ENCODE peak calls at places on chromosomes 3 and 15, in nine cellular contexts. One of them, this sample, is unnamed.

GRCh38 chr3:105511031-105511430 is 144.3 kb downstream of the ALCAM start:
- DNase-seq in OCI-LY7: no peak
- DNase-seq in neural progenitor cell: no peak
- DNase-seq in BE2C: no peak
- DNase-seq in endodermal cell: no peak
- DNase-seq in ovary: no peak
- DNase-seq in tibial nerve: no peak
- DNase-seq in A549: no peak
- DNase-seq in SJSA1: no peak
- DNase-seq in this sample: no peak

GRCh38 chr15:73364070-73364469 is 4.7 kb downstream of the HCN4 start:
- DNase-seq in ovary: no peak
- DNase-seq in endodermal cell: no peak
- DNase-seq in tibial nerve: no peak
- DNase-seq in A549: no peak
- DNase-seq in neural progenitor cell: no peak
- DNase-seq in SJSA1: no peak
- DNase-seq in OCI-LY7: no peak
- DNase-seq in BE2C: no peak
- DNase-seq in this sample: no peak

GRCh38 chr3:31142139-31142538 is 247.7 kb upstream of the GADL1 start:
- DNase-seq in SJSA1: no peak
- DNase-seq in neural progenitor cell: no peak
- DNase-seq in BE2C: no peak
- DNase-seq in tibial nerve: no peak
- DNase-seq in endodermal cell: no peak
- DNase-seq in A549: no peak
- DNase-seq in OCI-LY7: no peak
- DNase-seq in ovary: no peak
- DNase-seq in this sample: no peak

GRCh38 chr3:156174229-156174847 is 54.0 kb downstream of the KCNAB1 start:
- DNase-seq in BE2C: peak; percentile 36
- DNase-seq in tibial nerve: no peak
- DNase-seq in OCI-LY7: no peak
- DNase-seq in ovary: no peak
- DNase-seq in A549: no peak
- DNase-seq in endodermal cell: peak; percentile 53
- DNase-seq in neural progenitor cell: peak; percentile 56
- DNase-seq in SJSA1: peak; percentile 19
- DNase-seq in this sample: no peak

GRCh38 chr3:9951962-9952805 is at the start of gene PRRT3:
- DNase-seq in endodermal cell: peak; percentile 88
- DNase-seq in neural progenitor cell: peak; percentile 84
- DNase-seq in BE2C: peak; percentile 28
- DNase-seq in OCI-LY7: peak; percentile 75
- DNase-seq in A549: no peak
- DNase-seq in tibial nerve: no peak
- DNase-seq in ovary: peak; percentile 60
- DNase-seq in SJSA1: no peak
- DNase-seq in this sample: no peak

GRCh38 chr15:63337046-63337445 is 44.6 kb downstream of the CA12 start:
- DNase-seq in SJSA1: no peak
- DNase-seq in ovary: no peak
- DNase-seq in tibial nerve: no peak
- DNase-seq in OCI-LY7: no peak
- DNase-seq in endodermal cell: no peak
- DNase-seq in neural progenitor cell: no peak
- DNase-seq in BE2C: no peak
- DNase-seq in A549: no peak
- DNase-seq in this sample: no peak

GRCh38 chr15:63500265-63501250 is 3.8 kb upstream of the USP3 start:
- DNase-seq in BE2C: no peak
- DNase-seq in neural progenitor cell: no peak
- DNase-seq in ovary: no peak
- DNase-seq in SJSA1: no peak
- DNase-seq in endodermal cell: no peak
- DNase-seq in OCI-LY7: peak; percentile 53
- DNase-seq in A549: peak; percentile 79
- DNase-seq in tibial nerve: no peak
- DNase-seq in this sample: no peak

GRCh38 chr15:95492388-95493070 is 838.0 kb upstream of the NR2F2 start:
- DNase-seq in endodermal cell: no peak
- DNase-seq in ovary: no peak
- DNase-seq in BE2C: no peak
- DNase-seq in neural progenitor cell: no peak
- DNase-seq in SJSA1: no peak
- DNase-seq in OCI-LY7: no peak
- DNase-seq in A549: no peak
- DNase-seq in tibial nerve: no peak
- DNase-seq in this sample: no peak

GRCh38 chr3:196569003-196569516 is 600 bp downstream of the FBXO45 start:
- DNase-seq in BE2C: peak; percentile 37
- DNase-seq in OCI-LY7: peak; percentile 71
- DNase-seq in tibial nerve: no peak
- DNase-seq in ovary: no peak
- DNase-seq in SJSA1: peak; percentile 22
- DNase-seq in endodermal cell: peak; percentile 83
- DNase-seq in neural progenitor cell: no peak
- DNase-seq in A549: peak; percentile 31
- DNase-seq in this sample: no peak

GRCh38 chr3:137990427-137990826 is 19.5 kb upstream of the CLDN18 start:
- DNase-seq in tibial nerve: no peak
- DNase-seq in endodermal cell: no peak
- DNase-seq in ovary: no peak
- DNase-seq in OCI-LY7: no peak
- DNase-seq in BE2C: no peak
- DNase-seq in neural progenitor cell: no peak
- DNase-seq in SJSA1: no peak
- DNase-seq in A549: no peak
- DNase-seq in this sample: no peak

GRCh38 chr15:52540374-52541012 is 11.8 kb upstream of the MYO5A start:
- DNase-seq in OCI-LY7: no peak
- DNase-seq in neural progenitor cell: no peak
- DNase-seq in tibial nerve: no peak
- DNase-seq in BE2C: no peak
- DNase-seq in A549: no peak
- DNase-seq in SJSA1: no peak
- DNase-seq in endodermal cell: no peak
- DNase-seq in ovary: no peak
- DNase-seq in this sample: no peak

DNA sequence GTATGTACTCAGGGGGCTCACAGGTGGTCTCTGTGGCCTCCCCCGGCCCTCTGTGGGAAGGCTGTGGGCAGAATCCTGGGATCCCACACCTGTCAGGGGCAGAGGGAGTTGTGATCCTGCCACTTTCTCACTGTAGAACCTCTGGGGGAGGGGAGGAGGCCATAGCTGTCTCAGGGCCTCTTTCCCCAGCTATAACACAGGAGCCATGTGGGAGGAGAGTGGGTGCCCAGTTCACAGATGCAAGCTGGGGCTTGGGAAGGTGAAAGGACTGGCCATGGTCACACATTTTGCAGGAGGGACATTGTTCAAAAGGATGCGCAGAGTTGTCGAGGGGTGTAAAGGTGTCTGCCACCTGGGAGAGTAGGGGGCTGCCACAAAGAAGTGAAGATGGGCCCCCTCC is 11.7 kb downstream of the MAPKAPK3 start:
- DNase-seq in OCI-LY7: no peak
- DNase-seq in tibial nerve: no peak
- DNase-seq in endodermal cell: no peak
- DNase-seq in BE2C: no peak
- DNase-seq in neural progenitor cell: no peak
- DNase-seq in SJSA1: no peak
- DNase-seq in A549: no peak
- DNase-seq in ovary: no peak
- DNase-seq in this sample: no peak
- H3K4me1 ChIP-seq in OCI-LY7: peaks cover 8% of the 10 kb centered on the region
- H3K4me1 ChIP-seq in tibial nerve: peaks cover 53% of the 10 kb centered on the region
- H3K4me1 ChIP-seq in endodermal cell: peaks cover 11% of the 10 kb centered on the region
- H3K4me1 ChIP-seq in BE2C: peaks cover 22% of the 10 kb centered on the region
- H3K4me1 ChIP-seq in neural progenitor cell: peaks cover 39% of the 10 kb centered on the region
- H3K4me1 ChIP-seq in SJSA1: peaks cover 23% of the 10 kb centered on the region
- H3K4me1 ChIP-seq in A549: peaks cover 19% of the 10 kb centered on the region
- H3K4me1 ChIP-seq in ovary: peaks cover 4% of the 10 kb centered on the region
- H3K4me1 ChIP-seq in this sample: peaks cover 12% of the 10 kb centered on the region

GRCh38 chr15:82113116-82113715 is 67.4 kb upstream of the MEX3B start:
- DNase-seq in endodermal cell: no peak
- DNase-seq in BE2C: no peak
- DNase-seq in OCI-LY7: no peak
- DNase-seq in ovary: no peak
- DNase-seq in A549: no peak
- DNase-seq in SJSA1: no peak
- DNase-seq in tibial nerve: no peak
- DNase-seq in neural progenitor cell: no peak
- DNase-seq in this sample: no peak
- H3K4me1 ChIP-seq in endodermal cell: no peaks in the 10 kb centered on the region
- H3K4me1 ChIP-seq in BE2C: no peaks in the 10 kb centered on the region
- H3K4me1 ChIP-seq in OCI-LY7: no peaks in the 10 kb centered on the region
- H3K4me1 ChIP-seq in ovary: no peaks in the 10 kb centered on the region
- H3K4me1 ChIP-seq in A549: no peaks in the 10 kb centered on the region
- H3K4me1 ChIP-seq in SJSA1: peaks cover 4% of the 10 kb centered on the region
- H3K4me1 ChIP-seq in tibial nerve: no peaks in the 10 kb centered on the region
- H3K4me1 ChIP-seq in neural progenitor cell: no peaks in the 10 kb centered on the region
- H3K4me1 ChIP-seq in this sample: no peaks in the 10 kb centered on the region

DNA sequence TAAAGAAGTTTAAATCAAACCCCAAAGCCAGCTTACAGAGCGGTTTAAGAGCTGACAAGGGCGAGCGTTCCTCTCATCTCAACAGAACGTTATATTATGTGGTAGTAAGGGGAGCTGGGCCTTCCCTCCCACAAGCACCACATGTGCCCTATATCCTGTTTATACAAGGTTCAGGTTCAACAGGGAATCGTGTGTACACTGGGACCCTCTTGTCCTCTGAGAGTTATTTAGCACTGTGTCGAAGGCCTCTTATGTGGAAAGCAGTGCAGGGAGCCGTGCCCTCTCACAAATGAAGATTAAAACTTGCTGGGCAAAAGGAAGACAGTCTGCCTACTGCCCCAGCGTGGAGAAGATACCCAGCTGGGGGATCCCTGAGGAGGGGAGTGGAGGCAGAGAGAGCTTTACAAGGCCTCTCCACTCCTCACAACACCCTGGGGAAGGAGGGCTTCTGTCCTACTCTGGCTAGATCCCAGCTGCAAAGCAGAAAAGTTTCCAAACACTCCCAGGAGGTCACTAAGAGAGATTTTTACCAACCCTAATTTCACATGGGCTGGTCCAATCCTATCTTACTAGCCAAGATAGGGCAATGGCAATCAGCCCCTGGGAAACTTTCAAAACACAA is 2.9 kb downstream of the TLE3 start:
- DNase-seq in A549: no peak
- DNase-seq in OCI-LY7: no peak
- DNase-seq in neural progenitor cell: no peak
- DNase-seq in BE2C: no peak
- DNase-seq in SJSA1: peak; percentile 13
- DNase-seq in endodermal cell: no peak
- DNase-seq in ovary: no peak
- DNase-seq in tibial nerve: no peak
- DNase-seq in this sample: no peak
- H3K4me1 ChIP-seq in A549: peaks cover 21% of the 10 kb centered on the region
- H3K4me1 ChIP-seq in OCI-LY7: peaks cover 40% of the 10 kb centered on the region
- H3K4me1 ChIP-seq in neural progenitor cell: peaks cover 49% of the 10 kb centered on the region
- H3K4me1 ChIP-seq in BE2C: peaks cover 34% of the 10 kb centered on the region
- H3K4me1 ChIP-seq in SJSA1: peaks cover 28% of the 10 kb centered on the region
- H3K4me1 ChIP-seq in endodermal cell: peaks cover 37% of the 10 kb centered on the region
- H3K4me1 ChIP-seq in ovary: peaks cover 25% of the 10 kb centered on the region
- H3K4me1 ChIP-seq in tibial nerve: peaks cover 71% of the 10 kb centered on the region
- H3K4me1 ChIP-seq in this sample: peaks cover 17% of the 10 kb centered on the region

GRCh38 chr3:129597087-129597791 is 9.2 kb downstream of the PLXND1 start:
- DNase-seq in OCI-LY7: no peak
- DNase-seq in SJSA1: no peak
- DNase-seq in neural progenitor cell: no peak
- DNase-seq in endodermal cell: no peak
- DNase-seq in A549: no peak
- DNase-seq in BE2C: no peak
- DNase-seq in ovary: peak; percentile 64
- DNase-seq in tibial nerve: no peak
- DNase-seq in this sample: no peak
- H3K4me1 ChIP-seq in OCI-LY7: peaks cover 23% of the 10 kb centered on the region
- H3K4me1 ChIP-seq in SJSA1: peaks cover 56% of the 10 kb centered on the region
- H3K4me1 ChIP-seq in neural progenitor cell: peaks cover 54% of the 10 kb centered on the region
- H3K4me1 ChIP-seq in endodermal cell: peaks cover 32% of the 10 kb centered on the region
- H3K4me1 ChIP-seq in A549: peaks cover 68% of the 10 kb centered on the region
- H3K4me1 ChIP-seq in BE2C: peaks cover 41% of the 10 kb centered on the region
- H3K4me1 ChIP-seq in ovary: peaks cover 48% of the 10 kb centered on the region
- H3K4me1 ChIP-seq in tibial nerve: peaks cover 100% of the 10 kb centered on the region
- H3K4me1 ChIP-seq in this sample: peaks cover 4% of the 10 kb centered on the region

GRCh38 chr3:152277198-152277597 is 8.5 kb downstream of the MBNL1 start:
- DNase-seq in neural progenitor cell: no peak
- DNase-seq in ovary: no peak
- DNase-seq in endodermal cell: no peak
- DNase-seq in BE2C: no peak
- DNase-seq in A549: no peak
- DNase-seq in tibial nerve: no peak
- DNase-seq in SJSA1: no peak
- DNase-seq in OCI-LY7: no peak
- DNase-seq in this sample: no peak
- H3K4me1 ChIP-seq in neural progenitor cell: peaks cover 11% of the 10 kb centered on the region
- H3K4me1 ChIP-seq in ovary: peaks cover 15% of the 10 kb centered on the region
- H3K4me1 ChIP-seq in endodermal cell: peaks cover 6% of the 10 kb centered on the region
- H3K4me1 ChIP-seq in BE2C: peaks cover 19% of the 10 kb centered on the region
- H3K4me1 ChIP-seq in A549: peaks cover 82% of the 10 kb centered on the region
- H3K4me1 ChIP-seq in tibial nerve: peaks cover 96% of the 10 kb centered on the region
- H3K4me1 ChIP-seq in SJSA1: peaks cover 56% of the 10 kb centered on the region
- H3K4me1 ChIP-seq in OCI-LY7: peaks cover 94% of the 10 kb centered on the region
- H3K4me1 ChIP-seq in this sample: peaks cover 7% of the 10 kb centered on the region

GRCh38 chr15:82127581-82127980 is 81.8 kb upstream of the MEX3B start:
- DNase-seq in OCI-LY7: no peak
- DNase-seq in tibial nerve: no peak
- DNase-seq in neural progenitor cell: no peak
- DNase-seq in A549: no peak
- DNase-seq in ovary: no peak
- DNase-seq in endodermal cell: no peak
- DNase-seq in SJSA1: no peak
- DNase-seq in BE2C: no peak
- DNase-seq in this sample: no peak
- H3K4me1 ChIP-seq in OCI-LY7: no peaks in the 10 kb centered on the region
- H3K4me1 ChIP-seq in tibial nerve: no peaks in the 10 kb centered on the region
- H3K4me1 ChIP-seq in neural progenitor cell: no peaks in the 10 kb centered on the region
- H3K4me1 ChIP-seq in A549: peaks cover 43% of the 10 kb centered on the region
- H3K4me1 ChIP-seq in ovary: no peaks in the 10 kb centered on the region
- H3K4me1 ChIP-seq in endodermal cell: no peaks in the 10 kb centered on the region
- H3K4me1 ChIP-seq in SJSA1: peaks cover 63% of the 10 kb centered on the region
- H3K4me1 ChIP-seq in BE2C: peaks cover 18% of the 10 kb centered on the region
- H3K4me1 ChIP-seq in this sample: no peaks in the 10 kb centered on the region

DNA sequence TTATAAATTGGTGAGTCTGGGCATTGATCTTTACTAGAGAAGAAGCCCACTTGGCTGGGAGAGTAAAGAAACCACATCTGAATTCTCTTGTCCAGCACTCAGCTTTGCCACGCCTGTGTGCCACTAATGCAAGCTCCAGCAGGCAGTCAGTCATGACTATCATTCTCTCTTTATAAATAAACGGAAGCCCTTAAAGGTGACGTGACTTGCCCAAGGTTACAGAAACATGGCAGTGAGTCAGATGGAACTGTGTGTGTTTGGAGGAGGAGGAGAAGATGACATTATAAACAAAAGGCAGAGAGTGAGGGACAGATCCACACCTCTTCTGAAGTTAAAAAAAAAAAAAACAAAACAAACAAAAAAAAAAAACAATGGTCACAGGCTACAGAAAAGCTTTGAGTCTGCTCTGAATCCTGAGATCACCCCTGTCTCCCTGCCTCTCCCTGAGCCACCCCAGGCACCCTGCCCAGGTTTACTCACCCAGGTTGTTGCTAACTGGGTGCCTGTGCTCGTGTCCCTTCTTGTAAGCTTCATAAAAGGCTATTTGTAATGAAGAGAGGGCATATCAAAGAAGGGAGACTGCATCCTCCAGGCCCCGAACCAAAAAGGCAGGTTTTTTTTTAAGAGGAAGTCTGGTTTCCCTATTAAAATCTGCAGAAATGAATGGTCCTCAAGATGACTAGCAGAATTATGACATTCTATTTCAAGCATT is 119.7 kb upstream of the PHLDB2 start:
- DNase-seq in ovary: no peak
- DNase-seq in OCI-LY7: no peak
- DNase-seq in A549: peak; percentile 47
- DNase-seq in SJSA1: peak; percentile 91
- DNase-seq in endodermal cell: no peak
- DNase-seq in neural progenitor cell: no peak
- DNase-seq in tibial nerve: no peak
- DNase-seq in BE2C: no peak
- DNase-seq in this sample: peak; percentile 36
- H3K4me1 ChIP-seq in ovary: peaks cover 13% of the 10 kb centered on the region
- H3K4me1 ChIP-seq in OCI-LY7: no peaks in the 10 kb centered on the region
- H3K4me1 ChIP-seq in A549: peaks cover 67% of the 10 kb centered on the region
- H3K4me1 ChIP-seq in SJSA1: peaks cover 54% of the 10 kb centered on the region
- H3K4me1 ChIP-seq in endodermal cell: peaks cover 16% of the 10 kb centered on the region
- H3K4me1 ChIP-seq in neural progenitor cell: no peaks in the 10 kb centered on the region
- H3K4me1 ChIP-seq in tibial nerve: peaks cover 52% of the 10 kb centered on the region
- H3K4me1 ChIP-seq in BE2C: no peaks in the 10 kb centered on the region
- H3K4me1 ChIP-seq in this sample: peaks cover 5% of the 10 kb centered on the region